ENCODE peak calls at places on chromosomes 12 and 14, in nine cellular contexts. Z, C, E, G, F, B, U, T and S are unnamed samples.

GRCh38 chr14:68788275-68789001 is 4.4 kb downstream of the ZFP36L1 start:
- DNase-seq in Z (no peak), F (no peak), C (no peak), E (no peak), B (peak; percentile 24), U (no peak), T (no peak), G (no peak), S (no peak)

GRCh38 chr14:24426912-24427536 is 2.4 kb downstream of the CBLN3 start:
- DNase-seq in Z (peak; percentile 74), U (no peak), E (no peak), G (no peak), C (no peak), B (no peak), T (no peak), F (no peak), S (no peak)

GRCh38 chr12:120689397-120690082 is 2.6 kb downstream of the MLEC start:
- DNase-seq in B (no peak), G (no peak), F (no peak), T (no peak), E (no peak), Z (peak; percentile 69), C (no peak), U (peak; percentile 37), S (no peak)

GRCh38 chr12:12474471-12474928 is 88.2 kb downstream of the DUSP16 start:
- DNase-seq in C (no peak), U (no peak), E (no peak), F (no peak), T (no peak), B (no peak), Z (no peak), G (no peak), S (no peak)

GRCh38 chr12:77847665-77848431 is 17.2 kb downstream of the NAV3 start:
- DNase-seq in T (no peak), B (peak; percentile 81), G (peak; percentile 4), E (no peak), Z (no peak), C (no peak), U (no peak), F (no peak), S (peak; percentile 72)

GRCh38 chr14:56334458-56334857 is 216.2 kb downstream of the PELI2 start:
- DNase-seq in E (no peak), G (no peak), U (no peak), C (no peak), F (no peak), Z (no peak), B (no peak), T (no peak), S (no peak)

GRCh38 chr14:75372260-75372659 is 55.6 kb upstream of the JDP2 start:
- DNase-seq in C (no peak), B (peak; percentile 17), G (no peak), T (no peak), U (no peak), E (no peak), Z (no peak), F (peak; percentile 81), S (no peak)

GRCh38 chr12:130945793-130946492 is 7.8 kb upstream of the ADGRD1 start:
- DNase-seq in C (no peak), E (no peak), B (no peak), F (no peak), T (no peak), U (no peak), G (peak; percentile 62), Z (no peak), S (no peak)